ENCODE peak calls at places on chromosomes 3 and 15, in seven cellular contexts. H is BE2C; Y is CD8-positive, alpha-beta memory T cell; P is AG09309; R is fibroblast of the aortic adventitia; V is uterus; U is lower lobe of right lung. O is an unnamed sample.

GRCh38 chr3:51622868-51623267 is 48.2 kb upstream of the TEX264 start:
- DNase-seq in H (peak), Y (no peak), P (peak), R (peak), V (no peak), U (no peak), O (peak)

GRCh38 chr15:80932989-80933388 is 56.6 kb downstream of the MESD start:
- DNase-seq in H (no peak), Y (no peak), P (no peak), R (peak), V (peak), U (no peak), O (peak)

GRCh38 chr15:78453447-78453846 is 15.4 kb downstream of the IREB2 start:
- DNase-seq in H (no peak), Y (no peak), P (no peak), R (no peak), V (no peak), U (no peak), O (no peak)

GRCh38 chr3:13494463-13495350 is 14.6 kb downstream of the HDAC11 start:
- DNase-seq in H (peak), Y (no peak), P (no peak), R (peak), V (no peak), U (peak), O (no peak)

GRCh38 chr3:148262980-148263379 is 434.7 kb upstream of the AGTR1 start:
- DNase-seq in H (no peak), Y (no peak), P (no peak), R (no peak), V (no peak), U (no peak), O (no peak)

GRCh38 chr3:123642957-123643330 is 58.1 kb upstream of the HACD2 start:
- DNase-seq in H (no peak), Y (no peak), P (no peak), R (no peak), V (no peak), U (no peak), O (no peak)

GRCh38 chr3:16290007-16290826 is 25.2 kb downstream of the OXNAD1 start:
- DNase-seq in H (peak), Y (peak), P (no peak), R (peak), V (peak), U (no peak), O (peak)

GRCh38 chr3:148604270-148605085 is 93.2 kb upstream of the AGTR1 start:
- DNase-seq in H (no peak), Y (no peak), P (peak), R (peak), V (no peak), U (no peak), O (peak)

GRCh38 chr3:170414202-170414663 is 4.4 kb upstream of the CLDN11 start:
- DNase-seq in H (peak), Y (no peak), P (peak), R (peak), V (peak), U (no peak), O (peak)

GRCh38 chr15:20341901-20342605 is 199.5 kb downstream of the GOLGA6L6 start:
- DNase-seq in H (peak), Y (no peak), P (no peak), R (no peak), V (peak), U (peak), O (no peak)

GRCh38 chr15:85563328-85563727 is 182.9 kb downstream of the AKAP13 start:
- DNase-seq in H (no peak), Y (no peak), P (peak), R (peak), V (no peak), U (no peak), O (peak)

GRCh38 chr15:42032376-42033213 is 11.8 kb upstream of the PLA2G4E start:
- DNase-seq in H (no peak), Y (no peak), P (no peak), R (no peak), V (no peak), U (no peak), O (no peak)

GRCh38 chr3:192917508-192918274 is at the start of gene MB21D2:
- DNase-seq in H (peak), Y (peak), P (peak), R (peak), V (peak), U (peak), O (peak)

GRCh38 chr3:53813876-53814275 is 32.3 kb downstream of the CHDH start:
- DNase-seq in H (no peak), Y (no peak), P (no peak), R (no peak), V (no peak), U (no peak), O (no peak)

GRCh38 chr15:101532865-101533264 is 43.4 kb upstream of the PCSK6 start:
- DNase-seq in H (no peak), Y (no peak), P (no peak), R (no peak), V (no peak), U (no peak), O (no peak)

GRCh38 chr15:96323250-96324162 is 7.0 kb upstream of the NR2F2 start:
- DNase-seq in H (no peak), Y (no peak), P (no peak), R (no peak), V (no peak), U (peak), O (no peak)

GRCh38 chr3:177441281-177441812 is 244.1 kb upstream of the TBL1XR1 start:
- DNase-seq in H (no peak), Y (no peak), P (no peak), R (peak), V (no peak), U (no peak), O (peak)
- H3K4me3 ChIP-seq in H (no peak), Y (no peak), P (no peak), R (no peak), V (peak), U (no peak), O (no peak)

GRCh38 chr3:190291994-190292584 is 30.2 kb downstream of the CLDN1 start:
- DNase-seq in H (no peak), Y (no peak), P (no peak), R (no peak), V (no peak), U (no peak), O (no peak)
- H3K4me3 ChIP-seq in H (no peak), Y (no peak), P (no peak), R (no peak), V (no peak), U (no peak), O (no peak)

GRCh38 chr15:76285241-76285825 is 25.9 kb downstream of the ETFA start:
- DNase-seq in H (no peak), Y (no peak), P (no peak), R (peak), V (no peak), U (no peak), O (peak)

GRCh38 chr15:76289582-76289981 is 21.7 kb downstream of the ETFA start:
- DNase-seq in H (no peak), Y (no peak), P (no peak), R (no peak), V (no peak), U (no peak), O (no peak)

GRCh38 chr15:76282451-76282850 is 28.8 kb downstream of the ETFA start:
- DNase-seq in H (no peak), Y (no peak), P (no peak), R (no peak), V (no peak), U (no peak), O (no peak)

GRCh38 chr15:76286231-76286879 is 24.9 kb downstream of the ETFA start:
- DNase-seq in H (no peak), Y (no peak), P (no peak), R (peak), V (no peak), U (no peak), O (peak)
- H3K4me3 ChIP-seq in H (no peak), Y (peak), P (no peak), R (no peak), V (no peak), U (no peak), O (no peak)

DNA sequence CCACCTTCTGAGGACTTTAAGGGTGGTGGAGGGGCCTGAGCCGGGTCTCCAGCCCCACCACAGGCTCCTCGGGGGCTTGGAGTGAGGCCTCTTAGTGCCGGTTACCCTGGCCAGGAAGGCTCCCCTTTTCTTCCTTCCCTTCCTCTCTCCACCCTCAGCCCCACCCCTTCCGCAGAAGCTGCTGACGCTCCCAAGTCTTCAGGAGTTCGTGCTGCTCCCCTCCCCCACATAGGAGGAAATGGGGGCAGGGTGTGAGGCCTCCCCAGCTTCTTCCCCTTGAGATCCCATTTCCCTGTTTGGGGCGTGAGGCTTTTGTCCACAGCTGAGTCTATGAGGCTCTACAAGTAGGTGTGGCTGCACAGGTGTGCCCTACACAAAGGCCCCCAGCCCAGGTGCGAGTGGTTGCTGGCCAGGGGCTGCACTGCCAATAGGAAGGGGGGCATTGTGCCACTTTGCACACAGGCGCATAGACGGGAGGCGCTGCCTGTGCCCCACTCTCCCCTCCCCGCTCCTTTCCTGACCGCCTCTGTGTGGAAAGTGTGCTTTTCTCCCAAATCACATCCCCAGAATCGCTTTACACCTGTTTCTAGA is 912 bp upstream of the CALML4 start:
- DNase-seq in H (no peak), Y (no peak), P (no peak), R (no peak), V (no peak), U (peak), O (no peak)
- H3K4me3 ChIP-seq in H (no peak), Y (no peak), P (no peak), R (no peak), V (no peak), U (peak), O (no peak)

DNA sequence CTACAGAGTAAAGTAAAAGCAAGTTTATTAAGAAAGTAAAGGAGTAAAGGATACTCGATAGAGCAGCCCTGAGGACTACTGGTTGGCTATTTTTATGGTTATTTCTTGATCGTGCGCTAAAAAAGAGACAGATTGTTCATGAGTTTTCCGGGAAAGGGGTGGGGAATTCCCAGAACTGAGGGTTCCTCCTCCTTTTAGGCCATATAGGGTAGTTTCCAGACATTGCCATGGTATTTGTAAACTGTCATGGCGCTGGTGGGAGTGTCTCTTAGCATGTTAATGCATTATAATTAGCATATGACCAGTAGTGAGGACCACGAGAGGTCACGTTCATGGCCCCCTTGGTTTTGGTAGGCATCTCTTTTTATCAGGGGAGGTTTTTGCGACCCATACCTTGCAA is 213.1 kb downstream of the OSBPL10 start:
- DNase-seq in H (no peak), Y (no peak), P (no peak), R (no peak), V (no peak), U (no peak), O (no peak)
- H3K4me3 ChIP-seq in H (no peak), Y (no peak), P (no peak), R (no peak), V (no peak), U (no peak), O (no peak)

GRCh38 chr3:152076148-152076547 is 192.6 kb upstream of the MBNL1 start:
- DNase-seq in H (no peak), Y (no peak), P (no peak), R (peak), V (no peak), U (no peak), O (peak)

GRCh38 chr3:152084441-152084840 is 184.3 kb upstream of the MBNL1 start:
- DNase-seq in H (no peak), Y (no peak), P (no peak), R (no peak), V (no peak), U (no peak), O (no peak)

GRCh38 chr3:152083058-152083457 is 185.7 kb upstream of the MBNL1 start:
- DNase-seq in H (no peak), Y (no peak), P (no peak), R (no peak), V (no peak), U (no peak), O (no peak)

GRCh38 chr3:152079980-152080379 is 188.7 kb upstream of the MBNL1 start:
- DNase-seq in H (no peak), Y (no peak), P (no peak), R (no peak), V (no peak), U (no peak), O (no peak)
- H3K4me3 ChIP-seq in H (no peak), Y (no peak), P (no peak), R (no peak), V (no peak), U (no peak), O (no peak)

O was measured in fibroblast of mammary gland.